ENCODE peak calls at places on chromosomes 6 and 20, in eight cellular contexts. K is coronary artery, Y is HFFc6, C is B cell, F is stomach, Z is sigmoid colon, P is RWPE1, T is bronchial epithelial cell. R is an unnamed sample.

GRCh38 chr6:157755032-157755751 is 67.9 kb upstream of the SNX9 start:
- DNase-seq in K (no peak), Y (peak), C (peak), F (no peak), Z (no peak), P (no peak), T (no peak), R (no peak)

GRCh38 chr6:130143709-130144108 is 79.0 kb downstream of the SAMD3 start:
- DNase-seq in K (no peak), Y (peak), C (no peak), F (no peak), Z (no peak), P (no peak), T (peak), R (no peak)

GRCh38 chr20:4082406-4083102 is 67.2 kb upstream of the RNF24 start:
- DNase-seq in K (no peak), Y (peak), C (peak), F (no peak), Z (peak), P (no peak), T (no peak), R (peak)

GRCh38 chr6:116624036-116624805 is 7.9 kb downstream of the RSPH4A start:
- DNase-seq in K (no peak), Y (no peak), C (no peak), F (no peak), Z (no peak), P (no peak), T (peak), R (no peak)

GRCh38 chr20:4068708-4069107 is 53.4 kb upstream of the RNF24 start:
- DNase-seq in K (peak), Y (no peak), C (no peak), F (peak), Z (peak), P (peak), T (peak), R (no peak)

GRCh38 chr20:44586986-44587980 is 4.9 kb downstream of the PKIG start:
- DNase-seq in K (no peak), Y (no peak), C (no peak), F (no peak), Z (no peak), P (no peak), T (no peak), R (no peak)

GRCh38 chr20:52103911-52104545 is 87.6 kb downstream of the ZFP64 start:
- DNase-seq in K (no peak), Y (no peak), C (no peak), F (no peak), Z (peak), P (peak), T (no peak), R (no peak)

GRCh38 chr6:37862415-37862814 is 42.9 kb downstream of the ZFAND3 start:
- DNase-seq in K (no peak), Y (no peak), C (no peak), F (no peak), Z (no peak), P (no peak), T (no peak), R (no peak)

GRCh38 chr6:135633573-135633972 is 136.0 kb upstream of the AHI1 start:
- DNase-seq in K (no peak), Y (no peak), C (no peak), F (no peak), Z (no peak), P (no peak), T (no peak), R (no peak)

GRCh38 chr6:21199246-21199645 is 394.3 kb upstream of the SOX4 start:
- DNase-seq in K (no peak), Y (no peak), C (no peak), F (no peak), Z (no peak), P (no peak), T (no peak), R (no peak)

GRCh38 chr6:38799529-38800184 is 84.5 kb downstream of the DNAH8 start:
- DNase-seq in K (no peak), Y (no peak), C (no peak), F (no peak), Z (no peak), P (peak), T (peak), R (no peak)

GRCh38 chr6:82863771-82864170 is 201.9 kb downstream of the UBE3D start:
- DNase-seq in K (no peak), Y (no peak), C (no peak), F (no peak), Z (no peak), P (no peak), T (no peak), R (no peak)

GRCh38 chr6:56477241-56477640 is 165.4 kb downstream of the DST start:
- DNase-seq in K (no peak), Y (no peak), C (no peak), F (no peak), Z (no peak), P (no peak), T (no peak), R (no peak)

GRCh38 chr6:75244063-75244575 is 518 bp upstream of the COX7A2 start:
- DNase-seq in K (no peak), Y (no peak), C (no peak), F (no peak), Z (no peak), P (no peak), T (peak), R (no peak)

GRCh38 chr6:11934638-11935037 is 77.5 kb upstream of the HIVEP1 start:
- DNase-seq in K (no peak), Y (no peak), C (no peak), F (no peak), Z (no peak), P (no peak), T (no peak), R (no peak)

GRCh38 chr6:118263929-118264486 is 284.1 kb upstream of the PLN start:
- DNase-seq in K (no peak), Y (no peak), C (no peak), F (no peak), Z (no peak), P (peak), T (peak), R (no peak)

GRCh38 chr6:43509142-43509983 is 783 bp downstream of the LRRC73 start:
- DNase-seq in K (no peak), Y (no peak), C (no peak), F (no peak), Z (no peak), P (no peak), T (no peak), R (no peak)

GRCh38 chr20:11453430-11453829 is 464.3 kb upstream of the BTBD3 start:
- DNase-seq in K (no peak), Y (peak), C (no peak), F (no peak), Z (no peak), P (peak), T (peak), R (no peak)

GRCh38 chr6:97203343-97203742 is 79.7 kb downstream of the MMS22L start:
- DNase-seq in K (no peak), Y (no peak), C (no peak), F (no peak), Z (no peak), P (no peak), T (peak), R (no peak)

GRCh38 chr20:5272268-5272667 is 44.5 kb downstream of the PROKR2 start:
- DNase-seq in K (no peak), Y (no peak), C (no peak), F (no peak), Z (no peak), P (no peak), T (no peak), R (no peak)

GRCh38 chr6:56795852-56796532 is 153.3 kb upstream of the DST start:
- DNase-seq in K (no peak), Y (peak), C (no peak), F (no peak), Z (no peak), P (peak), T (peak), R (no peak)

GRCh38 chr6:128827675-128828464 is 55.1 kb upstream of the LAMA2 start:
- DNase-seq in K (no peak), Y (no peak), C (no peak), F (no peak), Z (no peak), P (no peak), T (no peak), R (no peak)

GRCh38 chr6:145372671-145373123 is 362.6 kb downstream of the EPM2A start:
- DNase-seq in K (no peak), Y (peak), C (no peak), F (peak), Z (no peak), P (no peak), T (peak), R (no peak)

DNA sequence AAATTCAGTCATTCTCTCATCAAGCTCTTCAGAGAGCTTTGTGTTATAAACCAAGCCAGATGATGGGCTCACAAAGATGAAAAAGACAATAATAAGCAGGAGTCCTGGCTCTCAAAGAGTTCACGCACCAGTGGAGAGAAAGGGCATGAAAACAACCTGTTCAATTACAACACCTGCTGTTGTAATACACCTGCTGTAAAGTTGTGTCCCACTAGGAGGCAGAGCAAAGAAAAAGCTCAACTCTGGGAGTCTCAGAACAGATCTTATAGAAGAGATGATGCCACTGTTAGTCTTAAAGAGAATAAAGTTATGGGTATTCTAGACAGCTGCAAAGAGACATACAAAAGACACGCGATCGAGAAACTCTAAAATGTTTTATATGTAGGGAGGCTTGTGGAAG is 100.6 kb downstream of the DCDC2 start:
- DNase-seq in K (no peak), Y (no peak), C (no peak), F (no peak), Z (no peak), P (no peak), T (no peak), R (no peak)
- TF ChIP-seq CTCF in K (no peak), Y (no peak), C (no peak), F (no peak), Z (no peak), P (no peak), T (no peak), R (no peak)

GRCh38 chr6:33935439-33936080 is 131.8 kb upstream of the MLN start:
- DNase-seq in K (no peak), Y (no peak), C (no peak), F (no peak), Z (no peak), P (no peak), T (no peak), R (no peak)
- TF ChIP-seq CTCF in K (no peak), Y (no peak), C (no peak), F (no peak), Z (no peak), P (no peak), T (no peak), R (no peak)

GRCh38 chr6:3068329-3069223 is at the start of gene RIPK1:
- DNase-seq in K (peak), Y (peak), C (peak), F (peak), Z (peak), P (peak), T (peak), R (peak)
- TF ChIP-seq CTCF in K (no peak), Y (peak), C (no peak), F (no peak), Z (peak), P (peak), T (peak), R (peak)

DNA sequence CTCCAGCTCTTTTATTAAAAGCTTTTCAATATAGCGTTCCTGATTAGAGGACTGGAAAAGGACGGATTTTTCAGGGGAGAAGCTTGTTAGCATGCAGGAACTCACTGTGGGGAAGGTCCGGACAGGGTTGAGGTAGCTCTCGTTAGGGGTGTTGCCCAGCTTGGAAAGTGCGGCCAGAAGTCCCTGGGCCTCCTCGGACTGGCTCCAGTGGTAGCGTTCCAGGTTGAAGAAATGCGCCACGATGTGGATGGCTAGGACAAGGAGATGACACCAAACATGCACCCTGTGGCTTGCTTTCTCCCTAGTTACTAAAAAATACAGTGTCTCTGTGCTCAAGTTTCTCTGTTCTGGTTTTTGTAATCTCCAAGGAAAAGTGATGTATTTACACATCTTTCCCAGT is 12.5 kb downstream of the NOX3 start:
- DNase-seq in K (no peak), Y (no peak), C (no peak), F (no peak), Z (no peak), P (no peak), T (no peak), R (no peak)
- TF ChIP-seq CTCF in K (no peak), Y (no peak), C (no peak), F (no peak), Z (no peak), P (no peak), T (no peak), R (no peak)

GRCh38 chr20:55918471-55918870 is 86.8 kb downstream of the CBLN4 start:
- DNase-seq in K (no peak), Y (no peak), C (no peak), F (no peak), Z (no peak), P (no peak), T (no peak), R (no peak)
- TF ChIP-seq CTCF in K (no peak), Y (no peak), C (no peak), F (no peak), Z (no peak), P (no peak), T (no peak), R (no peak)